ENCODE peak calls at places on chromosome 19, in five cellular contexts. N is uterus, D is right cardiac atrium, L is upper lobe of right lung, W is prostate gland. I is an unnamed sample. For H3K27me3 and H3K4me1, the result is how much of the 10 kb centered on the place peaks cover.

GRCh38 chr19:10500247-10500592 is 2.9 kb downstream of the KEAP1 start:
- DNase-seq in N (no peak), D (no peak), L (no peak), W (no peak), I (no peak)

GRCh38 chr19:16036397-16036925 is 39.8 kb upstream of the TPM4 start:
- DNase-seq in N (no peak), D (no peak), L (no peak), W (no peak), I (no peak)

GRCh38 chr19:35613574-35613973 is 1.0 kb downstream of the HAUS5 start:
- DNase-seq in N (no peak), D (no peak), L (no peak), W (no peak), I (no peak)

GRCh38 chr19:5826531-5827341 is 12.8 kb downstream of the FUT6 start:
- DNase-seq in N (no peak), D (peak), L (peak), W (peak), I (no peak)

GRCh38 chr19:48329167-48329891 is 4.0 kb downstream of the EMP3 start:
- DNase-seq in N (no peak), D (no peak), L (no peak), W (no peak), I (no peak)

GRCh38 chr19:44003461-44004134 is 841 bp downstream of the ZNF230 start:
- DNase-seq in N (no peak), D (no peak), L (peak), W (no peak), I (no peak)

GRCh38 chr19:5960005-5961001 is 17.6 kb downstream of the RANBP3 start:
- DNase-seq in N (no peak), D (peak), L (no peak), W (no peak), I (peak)

GRCh38 chr19:3801412-3802096 is 15.4 kb upstream of the MATK start:
- DNase-seq in N (no peak), D (no peak), L (no peak), W (peak), I (no peak)

GRCh38 chr19:49894879-49895565 is 1.7 kb downstream of the IL4I1 start:
- DNase-seq in N (no peak), D (peak), L (no peak), W (no peak), I (no peak)

GRCh38 chr19:6059996-6060599 is 50.2 kb downstream of the RFX2 start:
- DNase-seq in N (peak), D (no peak), L (no peak), W (no peak), I (no peak)

GRCh38 chr19:10740798-10741197 is 22.9 kb downstream of the DNM2 start:
- DNase-seq in N (no peak), D (no peak), L (no peak), W (peak), I (no peak)

GRCh38 chr19:6773323-6773931 is 919 bp downstream of the VAV1 start:
- DNase-seq in N (no peak), D (peak), L (peak), W (no peak), I (peak)

GRCh38 chr19:14113762-14114414 is 3.7 kb downstream of the PRKACA start:
- DNase-seq in N (no peak), D (peak), L (peak), W (no peak), I (no peak)

GRCh38 chr19:50061650-50062049 is 35.8 kb downstream of the ZNF473 start:
- DNase-seq in N (no peak), D (no peak), L (no peak), W (no peak), I (no peak)

GRCh38 chr19:45587873-45588272 is 3.3 kb upstream of the OPA3 start:
- DNase-seq in N (no peak), D (peak), L (no peak), W (no peak), I (no peak)

GRCh38 chr19:6809262-6809661 is 36.8 kb downstream of the VAV1 start:
- DNase-seq in N (no peak), D (no peak), L (no peak), W (no peak), I (no peak)

GRCh38 chr19:3243851-3244700 is 19.6 kb downstream of the CELF5 start:
- DNase-seq in N (no peak), D (peak), L (no peak), W (no peak), I (no peak)

GRCh38 chr19:31626941-31627340 is 277.7 kb upstream of the TSHZ3 start:
- DNase-seq in N (no peak), D (no peak), L (no peak), W (no peak), I (no peak)

GRCh38 chr19:46155237-46155636 is 7.2 kb downstream of the IGFL2 start:
- DNase-seq in N (no peak), D (no peak), L (no peak), W (no peak), I (no peak)

GRCh38 chr19:49739098-49739497 is 24.0 kb downstream of the TSKS start:
- DNase-seq in N (no peak), D (no peak), L (no peak), W (no peak), I (no peak)

GRCh38 chr19:39200066-39200817 is 3.5 kb downstream of the NCCRP1 start:
- DNase-seq in N (no peak), D (no peak), L (no peak), W (no peak), I (no peak)

GRCh38 chr19:15268192-15268927 is 36.1 kb upstream of the EPHX3 start:
- DNase-seq in N (no peak), D (no peak), L (no peak), W (no peak), I (peak)

GRCh38 chr19:27718262-27718661 is 1494.7 kb downstream of the UQCRFS1 start:
- DNase-seq in N (no peak), D (no peak), L (no peak), W (no peak), I (no peak)

GRCh38 chr19:2923510-2923909 is 21.3 kb downstream of the ZNF77 start:
- DNase-seq in N (no peak), D (no peak), L (no peak), W (peak), I (no peak)

GRCh38 chr19:16824658-16825311 is 4.4 kb upstream of the SIN3B start:
- DNase-seq in N (peak), D (no peak), L (no peak), W (no peak), I (no peak)

GRCh38 chr19:11375143-11375948 is 880 bp downstream of the SWSAP1 start:
- DNase-seq in N (peak), D (peak), L (peak), W (peak), I (peak)

GRCh38 chr19:54299126-54299498 is 13.9 kb downstream of the LILRA5 start:
- DNase-seq in N (no peak), D (no peak), L (no peak), W (no peak), I (no peak)
- H3K27me3 ChIP-seq in N (under half), D (under half), L (under half), W (under half), I (under half)

GRCh38 chr19:34497112-34497805 is 15.7 kb downstream of the WTIP start:
- DNase-seq in N (no peak), D (no peak), L (no peak), W (no peak), I (no peak)
- H3K27ac ChIP-seq in N (no peak), D (no peak), L (no peak), W (no peak), I (no peak)

GRCh38 chr19:55483681-55484361 is 1.2 kb upstream of the NAT14 start:
- DNase-seq in N (no peak), D (peak), L (no peak), W (no peak), I (peak)

GRCh38 chr19:55486043-55486970 is 1.3 kb downstream of the NAT14 start:
- DNase-seq in N (peak), D (peak), L (no peak), W (no peak), I (no peak)

GRCh38 chr19:55485439-55486011 is 537 bp downstream of the NAT14 start:
- DNase-seq in N (peak), D (no peak), L (no peak), W (no peak), I (no peak)

GRCh38 chr19:55482967-55483671 is 1.9 kb upstream of the NAT14 start:
- DNase-seq in N (no peak), D (peak), L (no peak), W (no peak), I (no peak)

GRCh38 chr19:55484571-55485438 is at the start of gene NAT14:
- DNase-seq in N (peak), D (peak), L (peak), W (no peak), I (peak)
- H3K4me1 ChIP-seq in N (under half), D (under half), L (under half), W (under half), I (under half)

GRCh38 chr19:33629826-33630375 is 8.1 kb downstream of the CHST8 start:
- DNase-seq in N (no peak), D (no peak), L (peak), W (no peak), I (peak)

GRCh38 chr19:33627962-33628839 is 6.4 kb downstream of the CHST8 start:
- DNase-seq in N (no peak), D (no peak), L (no peak), W (no peak), I (peak)

GRCh38 chr19:33624586-33625153 is 2.9 kb downstream of the CHST8 start:
- DNase-seq in N (no peak), D (no peak), L (no peak), W (no peak), I (no peak)

GRCh38 chr19:33628921-33629825 is 7.4 kb downstream of the CHST8 start:
- DNase-seq in N (no peak), D (no peak), L (no peak), W (no peak), I (no peak)

DNA sequence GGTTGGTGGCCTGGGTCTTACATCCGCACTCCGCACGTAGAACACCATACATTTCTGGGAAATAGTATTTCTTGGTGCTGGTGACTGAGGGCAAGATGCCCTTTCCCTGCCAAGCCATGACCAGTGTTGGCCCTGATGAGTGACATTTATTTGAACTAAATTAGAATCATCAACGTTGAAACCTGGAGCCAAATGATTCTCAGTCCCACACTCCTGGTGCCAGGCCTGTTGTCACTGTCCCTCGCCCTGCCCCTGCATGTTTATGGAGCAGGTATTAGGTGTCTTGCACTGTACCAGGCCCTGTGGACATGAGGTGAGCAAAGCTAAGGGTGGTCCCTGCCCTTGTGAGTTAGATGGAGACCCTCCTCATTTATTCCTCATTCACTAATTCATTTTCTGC is 5.8 kb downstream of the CHST8 start:
- DNase-seq in N (no peak), D (no peak), L (no peak), W (no peak), I (no peak)
- H3K27me3 ChIP-seq in N (under half), D (under half), L (under half), W (under half), I (under half)

DNA sequence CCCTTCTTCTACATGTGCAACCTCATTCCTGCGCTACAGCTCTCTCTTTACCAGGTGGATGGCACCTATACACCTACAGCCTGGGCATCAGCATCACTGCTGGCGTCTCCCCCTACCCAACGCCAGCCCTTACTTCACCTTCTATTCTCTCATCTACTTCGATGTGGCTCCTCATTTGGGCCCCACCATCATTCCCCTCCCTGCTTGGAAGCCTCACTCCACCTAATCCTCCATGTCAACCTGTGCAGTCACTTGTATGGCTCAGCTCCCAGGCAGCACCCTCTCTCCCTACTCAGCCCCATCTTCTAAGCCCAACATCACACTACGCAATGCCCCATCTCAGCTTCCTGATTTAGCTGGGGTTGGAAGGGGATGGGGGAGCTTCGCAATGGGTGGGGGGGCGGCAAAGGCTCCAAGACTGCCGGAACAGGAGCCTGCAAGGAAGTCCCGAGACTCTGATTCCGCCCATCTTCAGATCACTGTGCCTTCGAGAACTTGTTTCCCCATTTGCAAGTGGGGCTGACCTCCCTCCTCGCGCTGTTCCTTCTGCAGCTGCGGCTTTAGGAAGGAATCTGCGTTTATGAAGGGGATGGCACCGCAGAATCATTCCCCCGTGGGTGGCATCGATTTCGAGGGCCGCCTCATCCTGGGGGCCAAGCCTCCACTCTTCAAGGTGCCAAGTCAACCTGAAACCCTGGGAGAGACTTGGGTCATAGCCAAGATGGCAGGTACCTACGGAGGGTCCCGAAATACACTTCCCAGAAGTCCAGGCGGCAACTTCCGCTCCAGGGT is 913 bp downstream of the MZF1 start:
- DNase-seq in N (no peak), D (no peak), L (no peak), W (no peak), I (no peak)
- H3K27ac ChIP-seq in N (peak), D (peak), L (peak), W (peak), I (peak)

GRCh38 chr19:40717880-40718773 is 1.2 kb downstream of the ITPKC start:
- DNase-seq in N (peak), D (peak), L (peak), W (peak), I (peak)
- H3K4me1 ChIP-seq in N (under half), D (under half), L (under half), W (under half), I (under half)

DNA sequence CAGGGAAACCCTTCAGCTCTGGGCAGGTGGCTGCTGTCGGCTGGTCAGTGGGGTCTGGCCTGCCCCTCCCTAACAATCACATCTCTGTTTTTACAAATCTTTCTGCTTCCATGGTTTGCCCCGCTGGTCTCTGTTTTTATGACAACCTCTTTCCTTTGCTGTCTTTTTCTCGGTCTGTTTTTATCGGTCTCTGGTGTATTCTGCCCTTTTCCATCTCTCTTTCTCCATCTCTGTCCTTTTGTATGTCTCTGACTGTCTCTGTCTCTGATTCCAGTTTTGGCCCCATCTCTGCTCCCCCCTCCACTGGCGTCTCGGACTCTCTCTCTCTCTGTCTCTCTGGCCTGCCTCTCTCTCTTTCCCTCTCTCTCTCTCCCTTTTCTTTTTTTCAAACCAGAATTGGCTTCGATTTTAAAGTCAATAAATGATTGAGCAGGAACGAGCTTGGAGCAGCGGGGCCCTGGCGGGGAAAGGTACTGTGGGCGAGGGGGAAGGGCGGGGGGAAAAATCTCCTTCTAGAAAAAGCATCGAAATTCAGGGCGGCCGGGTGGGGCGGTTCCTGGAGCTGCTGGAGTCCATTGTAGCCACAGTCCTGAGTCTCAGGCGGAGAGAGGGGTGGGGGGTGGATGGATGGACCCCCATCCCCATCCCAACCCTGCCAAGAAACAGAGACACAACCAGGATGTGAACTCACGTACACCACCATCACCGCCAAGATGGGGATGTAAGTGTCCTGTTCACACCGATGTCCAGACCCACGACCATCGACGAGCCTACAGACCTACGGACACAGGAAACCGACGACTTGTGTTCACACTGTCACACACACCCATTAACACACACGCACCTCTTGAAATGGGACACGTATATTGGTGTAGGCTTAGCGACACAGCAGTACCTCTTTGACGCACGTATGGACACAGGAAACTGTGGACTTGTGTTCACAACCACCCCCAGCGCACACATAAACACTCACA is 3.0 kb downstream of the NFIX start:
- DNase-seq in N (no peak), D (peak), L (no peak), W (no peak), I (no peak)
- H3K27me3 ChIP-seq in N (under half), D (under half), L (under half), W (under half), I (under half)

GRCh38 chr19:18457478-18458331 is 19.8 kb upstream of the ISYNA1 start:
- DNase-seq in N (no peak), D (no peak), L (no peak), W (no peak), I (no peak)

GRCh38 chr19:18452386-18452785 is 14.5 kb upstream of the ISYNA1 start:
- DNase-seq in N (no peak), D (no peak), L (no peak), W (no peak), I (no peak)

GRCh38 chr19:18456974-18457373 is 19.0 kb upstream of the ISYNA1 start:
- DNase-seq in N (peak), D (peak), L (no peak), W (no peak), I (peak)

GRCh38 chr19:18453269-18454024 is 15.5 kb upstream of the ISYNA1 start:
- DNase-seq in N (no peak), D (no peak), L (no peak), W (no peak), I (no peak)

GRCh38 chr19:18456279-18456678 is 18.3 kb upstream of the ISYNA1 start:
- DNase-seq in N (no peak), D (peak), L (no peak), W (no peak), I (no peak)
- H3K27ac ChIP-seq in N (peak), D (no peak), L (no peak), W (no peak), I (no peak)

GRCh38 chr19:40803170-40803856 is 4.3 kb downstream of the EGLN2 start:
- DNase-seq in N (no peak), D (no peak), L (no peak), W (no peak), I (peak)

GRCh38 chr19:40802300-40803169 is 3.5 kb downstream of the EGLN2 start:
- DNase-seq in N (peak), D (peak), L (peak), W (no peak), I (no peak)

GRCh38 chr19:40805258-40805868 is 6.4 kb downstream of the EGLN2 start:
- DNase-seq in N (no peak), D (peak), L (no peak), W (peak), I (no peak)

GRCh38 chr19:40804783-40805242 is 5.8 kb downstream of the EGLN2 start:
- DNase-seq in N (no peak), D (peak), L (peak), W (peak), I (no peak)

GRCh38 chr19:40803857-40804782 is 5.1 kb downstream of the EGLN2 start:
- DNase-seq in N (no peak), D (peak), L (peak), W (peak), I (peak)
- H3K4me1 ChIP-seq in N (under half), D (half or more), L (half or more), W (half or more), I (under half)